ENCODE peak calls at places on chromosomes 3 and 15, in nine cellular contexts. J is ureter; R is T-helper 17 cell; D is astrocyte of the spinal cord; Z is stimulated activated CD4-positive, alpha-beta T cell treated with anti-CD3 and anti-CD28 coated beads, Interleukin-2, amount 100 ng/mL, for 48 hours; I is C1 segment of cervical spinal cord; U is SJSA1; T is EH; W is H9. Y is an unnamed sample.

GRCh38 chr15:57541805-57542504 is 49.7 kb upstream of the MYZAP start:
- DNase-seq in J (peak; percentile 70), R (no peak), D (peak; percentile 75), Z (peak; percentile 37), I (no peak), U (peak; percentile 51), T (peak; percentile 76), W (peak; percentile 67), Y (no peak)

GRCh38 chr3:168025076-168025475 is 70.6 kb downstream of the GOLIM4 start:
- DNase-seq in J (no peak), R (no peak), D (peak; percentile 48), Z (no peak), I (no peak), U (no peak), T (peak; percentile 25), W (no peak), Y (no peak)

GRCh38 chr15:74988007-74988800 is 7.2 kb upstream of the SCAMP5 start:
- DNase-seq in J (no peak), R (no peak), D (peak; percentile 6), Z (no peak), I (no peak), U (peak; percentile 12), T (peak; percentile 34), W (peak; percentile 73), Y (peak; percentile 26)

GRCh38 chr3:43231276-43232000 is 54.9 kb upstream of the SNRK start:
- DNase-seq in J (no peak), R (no peak), D (peak; percentile 21), Z (no peak), I (no peak), U (no peak), T (peak; percentile 88), W (no peak), Y (no peak)

GRCh38 chr3:126266291-126266840 is 86.0 kb upstream of the ALDH1L1 start:
- DNase-seq in J (peak; percentile 70), R (no peak), D (peak; percentile 10), Z (no peak), I (no peak), U (no peak), T (peak; percentile 58), W (no peak), Y (no peak)

GRCh38 chr15:60795889-60796288 is 316.9 kb upstream of the ICE2 start:
- DNase-seq in J (no peak), R (no peak), D (no peak), Z (no peak), I (no peak), U (no peak), T (no peak), W (no peak), Y (no peak)

GRCh38 chr3:133377396-133377795 is 22.5 kb upstream of the BFSP2 start:
- DNase-seq in J (no peak), R (no peak), D (peak; percentile 65), Z (no peak), I (no peak), U (no peak), T (peak; percentile 51), W (no peak), Y (no peak)

GRCh38 chr15:69718916-69719315 is 266.3 kb downstream of the RPLP1 start:
- DNase-seq in J (no peak), R (no peak), D (no peak), Z (no peak), I (no peak), U (no peak), T (no peak), W (no peak), Y (no peak)

GRCh38 chr3:10770547-10770946 is 45.5 kb upstream of the SLC6A11 start:
- DNase-seq in J (peak; percentile 18), R (no peak), D (no peak), Z (no peak), I (no peak), U (no peak), T (no peak), W (peak; percentile 4), Y (no peak)

GRCh38 chr3:164375538-164375937 is 702.8 kb downstream of the SI start:
- DNase-seq in J (no peak), R (no peak), D (no peak), Z (no peak), I (no peak), U (no peak), T (no peak), W (no peak), Y (no peak)

GRCh38 chr15:96349933-96350292 is 19.4 kb downstream of the NR2F2 start:
- DNase-seq in J (no peak), R (no peak), D (no peak), Z (no peak), I (no peak), U (no peak), T (no peak), W (no peak), Y (no peak)

GRCh38 chr3:114756506-114757279 is 390.4 kb downstream of the ZBTB20 start:
- DNase-seq in J (no peak), R (no peak), D (peak; percentile 22), Z (no peak), I (no peak), U (no peak), T (peak; percentile 62), W (no peak), Y (no peak)

GRCh38 chr3:187909871-187910270 is 164.6 kb upstream of the BCL6 start:
- DNase-seq in J (no peak), R (no peak), D (peak; percentile 25), Z (no peak), I (no peak), U (peak; percentile 24), T (peak; percentile 60), W (no peak), Y (no peak)

GRCh38 chr3:32557640-32558352 is 12.9 kb downstream of the DYNC1LI1 start:
- DNase-seq in J (no peak), R (no peak), D (no peak), Z (no peak), I (no peak), U (no peak), T (no peak), W (no peak), Y (no peak)

GRCh38 chr3:186653984-186654383 is 11.8 kb upstream of the HRG start:
- DNase-seq in J (no peak), R (no peak), D (no peak), Z (no peak), I (no peak), U (no peak), T (no peak), W (peak; percentile 86), Y (no peak)

GRCh38 chr3:35194666-35195065 is 444.7 kb upstream of the ARPP21 start:
- DNase-seq in J (no peak), R (no peak), D (no peak), Z (no peak), I (no peak), U (no peak), T (no peak), W (no peak), Y (no peak)

Y was measured in CMK.